ENCODE peak calls at places on chromosomes 4 and X, in nine cellular contexts. One of them, this sample, is unnamed.

GRCh38 chr4:124105212-124105611 is 607.3 kb downstream of the ANKRD50 start:
- DNase-seq in psoas muscle: no peak
- DNase-seq in mammary epithelial cell: no peak
- DNase-seq in cardiac fibroblast: peak; percentile 59
- DNase-seq in foreskin fibroblast: no peak
- DNase-seq in AG04450: no peak
- DNase-seq in NB4: no peak
- DNase-seq in bronchial epithelial cell: peak; percentile 68
- DNase-seq in uterus: no peak
- DNase-seq in this sample: peak; percentile 42

GRCh38 chr4:122636697-122637096 is 15.8 kb upstream of the IL21 start:
- DNase-seq in psoas muscle: no peak
- DNase-seq in foreskin fibroblast: peak; percentile 8
- DNase-seq in bronchial epithelial cell: no peak
- DNase-seq in uterus: no peak
- DNase-seq in AG04450: no peak
- DNase-seq in mammary epithelial cell: no peak
- DNase-seq in cardiac fibroblast: no peak
- DNase-seq in NB4: peak; percentile 45
- DNase-seq in this sample: no peak

GRCh38 chr4:136106753-136107152 is 1425.5 kb downstream of the PCDH18 start:
- DNase-seq in bronchial epithelial cell: no peak
- DNase-seq in cardiac fibroblast: no peak
- DNase-seq in uterus: no peak
- DNase-seq in AG04450: no peak
- DNase-seq in NB4: no peak
- DNase-seq in psoas muscle: no peak
- DNase-seq in mammary epithelial cell: no peak
- DNase-seq in foreskin fibroblast: no peak
- DNase-seq in this sample: no peak

GRCh38 chr4:54400802-54401201 is 171.7 kb downstream of the PDGFRA start:
- DNase-seq in cardiac fibroblast: peak; percentile 87
- DNase-seq in uterus: no peak
- DNase-seq in NB4: no peak
- DNase-seq in bronchial epithelial cell: peak; percentile 47
- DNase-seq in foreskin fibroblast: peak; percentile 62
- DNase-seq in psoas muscle: no peak
- DNase-seq in AG04450: peak; percentile 20
- DNase-seq in mammary epithelial cell: peak; percentile 69
- DNase-seq in this sample: peak; percentile 75

GRCh38 chrX:54540289-54540688 is 10.3 kb downstream of the GNL3L start:
- DNase-seq in mammary epithelial cell: no peak
- DNase-seq in psoas muscle: no peak
- DNase-seq in uterus: peak; percentile 16
- DNase-seq in NB4: no peak
- DNase-seq in AG04450: peak; percentile 20
- DNase-seq in cardiac fibroblast: peak; percentile 65
- DNase-seq in bronchial epithelial cell: no peak
- DNase-seq in foreskin fibroblast: peak; percentile 17
- DNase-seq in this sample: peak; percentile 52

GRCh38 chr4:41213563-41214157 is 682 bp downstream of the APBB2 start:
- DNase-seq in NB4: no peak
- DNase-seq in psoas muscle: peak; percentile 57
- DNase-seq in uterus: peak; percentile 29
- DNase-seq in foreskin fibroblast: no peak
- DNase-seq in mammary epithelial cell: peak; percentile 20
- DNase-seq in AG04450: no peak
- DNase-seq in bronchial epithelial cell: no peak
- DNase-seq in cardiac fibroblast: no peak
- DNase-seq in this sample: no peak

GRCh38 chr4:151029537-151029936 is 14.5 kb upstream of the LRBA start:
- DNase-seq in uterus: no peak
- DNase-seq in cardiac fibroblast: no peak
- DNase-seq in foreskin fibroblast: no peak
- DNase-seq in NB4: no peak
- DNase-seq in AG04450: no peak
- DNase-seq in mammary epithelial cell: no peak
- DNase-seq in psoas muscle: no peak
- DNase-seq in bronchial epithelial cell: no peak
- DNase-seq in this sample: no peak

GRCh38 chrX:136268051-136269048 is 17.1 kb upstream of the MAP7D3 start:
- DNase-seq in NB4: peak; percentile 60
- DNase-seq in cardiac fibroblast: peak; percentile 57
- DNase-seq in AG04450: no peak
- DNase-seq in psoas muscle: no peak
- DNase-seq in uterus: peak; percentile 44
- DNase-seq in foreskin fibroblast: no peak
- DNase-seq in mammary epithelial cell: no peak
- DNase-seq in bronchial epithelial cell: peak; percentile 26
- DNase-seq in this sample: peak; percentile 59

GRCh38 chrX:45524296-45524695 is 323.6 kb upstream of the DIPK2B start:
- DNase-seq in psoas muscle: no peak
- DNase-seq in NB4: no peak
- DNase-seq in bronchial epithelial cell: peak; percentile 67
- DNase-seq in foreskin fibroblast: no peak
- DNase-seq in uterus: no peak
- DNase-seq in AG04450: peak; percentile 20
- DNase-seq in mammary epithelial cell: peak; percentile 39
- DNase-seq in cardiac fibroblast: peak; percentile 84
- DNase-seq in this sample: peak; percentile 74

GRCh38 chr4:80306255-80306654 is 29.3 kb upstream of the CFAP299 start:
- DNase-seq in bronchial epithelial cell: peak; percentile 75
- DNase-seq in AG04450: no peak
- DNase-seq in mammary epithelial cell: peak; percentile 43
- DNase-seq in foreskin fibroblast: no peak
- DNase-seq in psoas muscle: no peak
- DNase-seq in NB4: no peak
- DNase-seq in uterus: no peak
- DNase-seq in cardiac fibroblast: peak; percentile 74
- DNase-seq in this sample: no peak

GRCh38 chrX:48902776-48903175 is 5.0 kb downstream of the PQBP1 start:
- DNase-seq in bronchial epithelial cell: no peak
- DNase-seq in cardiac fibroblast: no peak
- DNase-seq in foreskin fibroblast: no peak
- DNase-seq in uterus: no peak
- DNase-seq in NB4: no peak
- DNase-seq in mammary epithelial cell: no peak
- DNase-seq in psoas muscle: no peak
- DNase-seq in AG04450: no peak
- DNase-seq in this sample: no peak

GRCh38 chr4:71009796-71010588 is 16.5 kb downstream of the DCK start:
- DNase-seq in AG04450: no peak
- DNase-seq in cardiac fibroblast: peak; percentile 70
- DNase-seq in NB4: peak; percentile 51
- DNase-seq in foreskin fibroblast: no peak
- DNase-seq in mammary epithelial cell: peak; percentile 41
- DNase-seq in uterus: no peak
- DNase-seq in bronchial epithelial cell: peak; percentile 54
- DNase-seq in psoas muscle: no peak
- DNase-seq in this sample: peak; percentile 74

GRCh38 chrX:10677490-10677889 is 57.1 kb upstream of the MID1 start:
- DNase-seq in foreskin fibroblast: no peak
- DNase-seq in NB4: no peak
- DNase-seq in bronchial epithelial cell: no peak
- DNase-seq in uterus: peak; percentile 24
- DNase-seq in mammary epithelial cell: no peak
- DNase-seq in AG04450: no peak
- DNase-seq in psoas muscle: peak; percentile 47
- DNase-seq in cardiac fibroblast: no peak
- DNase-seq in this sample: peak; percentile 17

GRCh38 chr4:101670897-101671296 is 119.6 kb upstream of the BANK1 start:
- DNase-seq in NB4: no peak
- DNase-seq in foreskin fibroblast: no peak
- DNase-seq in mammary epithelial cell: no peak
- DNase-seq in cardiac fibroblast: no peak
- DNase-seq in bronchial epithelial cell: no peak
- DNase-seq in AG04450: no peak
- DNase-seq in uterus: no peak
- DNase-seq in psoas muscle: peak; percentile 54
- DNase-seq in this sample: peak; percentile 40

GRCh38 chr4:133263082-133263481 is 114.0 kb downstream of the PCDH10 start:
- DNase-seq in mammary epithelial cell: no peak
- DNase-seq in foreskin fibroblast: no peak
- DNase-seq in psoas muscle: no peak
- DNase-seq in cardiac fibroblast: no peak
- DNase-seq in bronchial epithelial cell: no peak
- DNase-seq in uterus: no peak
- DNase-seq in NB4: no peak
- DNase-seq in AG04450: no peak
- DNase-seq in this sample: no peak

GRCh38 chrX:1912193-1912592 is 297.3 kb downstream of the ASMT start:
- DNase-seq in bronchial epithelial cell: no peak
- DNase-seq in mammary epithelial cell: no peak
- DNase-seq in uterus: no peak
- DNase-seq in foreskin fibroblast: no peak
- DNase-seq in AG04450: no peak
- DNase-seq in cardiac fibroblast: no peak
- DNase-seq in psoas muscle: no peak
- DNase-seq in NB4: no peak
- DNase-seq in this sample: no peak

GRCh38 chr4:5632571-5632970 is 75.8 kb downstream of the EVC2 start:
- DNase-seq in psoas muscle: no peak
- DNase-seq in bronchial epithelial cell: no peak
- DNase-seq in uterus: no peak
- DNase-seq in foreskin fibroblast: no peak
- DNase-seq in AG04450: no peak
- DNase-seq in NB4: no peak
- DNase-seq in mammary epithelial cell: no peak
- DNase-seq in cardiac fibroblast: no peak
- DNase-seq in this sample: no peak

GRCh38 chr4:76950846-76951321 is 1.3 kb downstream of the SEPTIN11 start:
- DNase-seq in psoas muscle: no peak
- DNase-seq in NB4: peak; percentile 34
- DNase-seq in mammary epithelial cell: peak; percentile 71
- DNase-seq in bronchial epithelial cell: peak; percentile 17
- DNase-seq in AG04450: no peak
- DNase-seq in foreskin fibroblast: no peak
- DNase-seq in cardiac fibroblast: peak; percentile 59
- DNase-seq in uterus: no peak
- DNase-seq in this sample: peak; percentile 57

GRCh38 chr4:97987019-97987648 is 156.1 kb downstream of the STPG2 start:
- DNase-seq in AG04450: no peak
- DNase-seq in bronchial epithelial cell: peak; percentile 60
- DNase-seq in foreskin fibroblast: no peak
- DNase-seq in uterus: no peak
- DNase-seq in NB4: peak; percentile 49
- DNase-seq in mammary epithelial cell: peak; percentile 26
- DNase-seq in cardiac fibroblast: peak; percentile 57
- DNase-seq in psoas muscle: no peak
- DNase-seq in this sample: peak; percentile 17

GRCh38 chr4:6855692-6856297 is 53.8 kb upstream of the TBC1D14 start:
- DNase-seq in mammary epithelial cell: no peak
- DNase-seq in cardiac fibroblast: peak; percentile 68
- DNase-seq in AG04450: peak; percentile 74
- DNase-seq in NB4: peak; percentile 71
- DNase-seq in psoas muscle: no peak
- DNase-seq in foreskin fibroblast: peak; percentile 54
- DNase-seq in bronchial epithelial cell: peak; percentile 54
- DNase-seq in uterus: no peak
- DNase-seq in this sample: peak; percentile 71

GRCh38 chrX:123424546-123424945 is 240.5 kb downstream of the GRIA3 start:
- DNase-seq in NB4: no peak
- DNase-seq in psoas muscle: no peak
- DNase-seq in mammary epithelial cell: peak; percentile 62
- DNase-seq in uterus: no peak
- DNase-seq in foreskin fibroblast: peak; percentile 49
- DNase-seq in bronchial epithelial cell: peak; percentile 72
- DNase-seq in AG04450: no peak
- DNase-seq in cardiac fibroblast: peak; percentile 61
- DNase-seq in this sample: peak; percentile 64

GRCh38 chr4:74449571-74450297 is 4.8 kb downstream of the AREG start:
- DNase-seq in mammary epithelial cell: peak; percentile 69
- DNase-seq in NB4: no peak
- DNase-seq in AG04450: no peak
- DNase-seq in psoas muscle: no peak
- DNase-seq in bronchial epithelial cell: peak; percentile 76
- DNase-seq in cardiac fibroblast: peak; percentile 71
- DNase-seq in uterus: no peak
- DNase-seq in foreskin fibroblast: no peak
- DNase-seq in this sample: no peak

GRCh38 chr4:155954118-155954503 is 445 bp upstream of the CTSO start:
- DNase-seq in NB4: no peak
- DNase-seq in cardiac fibroblast: no peak
- DNase-seq in foreskin fibroblast: no peak
- DNase-seq in AG04450: no peak
- DNase-seq in mammary epithelial cell: no peak
- DNase-seq in bronchial epithelial cell: no peak
- DNase-seq in psoas muscle: no peak
- DNase-seq in uterus: no peak
- DNase-seq in this sample: no peak
- H3K4me3 ChIP-seq in NB4: peak overlapping the region; percentile 32
- H3K4me3 ChIP-seq in cardiac fibroblast: peak overlapping the region; percentile 72
- H3K4me3 ChIP-seq in foreskin fibroblast: peak overlapping the region; percentile 67
- H3K4me3 ChIP-seq in AG04450: peak overlapping the region; percentile 74
- H3K4me3 ChIP-seq in mammary epithelial cell: peak overlapping the region; percentile 92
- H3K4me3 ChIP-seq in bronchial epithelial cell: peak overlapping the region; percentile 92
- H3K4me3 ChIP-seq in psoas muscle: peak overlapping the region; percentile 82
- H3K4me3 ChIP-seq in uterus: peak overlapping the region; percentile 62
- H3K4me3 ChIP-seq in this sample: peak overlapping the region; percentile 82

GRCh38 chrX:115968436-115969252 is 201.9 kb upstream of the AGTR2 start:
- DNase-seq in NB4: peak; percentile 30
- DNase-seq in AG04450: no peak
- DNase-seq in foreskin fibroblast: no peak
- DNase-seq in uterus: no peak
- DNase-seq in cardiac fibroblast: peak; percentile 20
- DNase-seq in psoas muscle: peak; percentile 67
- DNase-seq in mammary epithelial cell: peak; percentile 45
- DNase-seq in bronchial epithelial cell: peak; percentile 31
- DNase-seq in this sample: peak; percentile 39
- TF ChIP-seq CTCF in NB4: no peak
- TF ChIP-seq CTCF in AG04450: no peak
- TF ChIP-seq CTCF in foreskin fibroblast: no peak
- TF ChIP-seq CTCF in uterus: no peak
- TF ChIP-seq CTCF in cardiac fibroblast: no peak
- TF ChIP-seq CTCF in psoas muscle: no peak
- TF ChIP-seq CTCF in mammary epithelial cell: no peak
- TF ChIP-seq CTCF in bronchial epithelial cell: peak; percentile 22
- TF ChIP-seq CTCF in this sample: peak; percentile 10

GRCh38 chr4:173528378-173529321 is 1.4 kb downstream of the HAND2 start:
- DNase-seq in bronchial epithelial cell: no peak
- DNase-seq in cardiac fibroblast: peak; percentile 50
- DNase-seq in NB4: no peak
- DNase-seq in psoas muscle: peak; percentile 39
- DNase-seq in uterus: no peak
- DNase-seq in mammary epithelial cell: no peak
- DNase-seq in AG04450: no peak
- DNase-seq in foreskin fibroblast: no peak
- DNase-seq in this sample: peak; percentile 71
- H3K4me3 ChIP-seq in bronchial epithelial cell: no peak overlapping the region
- H3K4me3 ChIP-seq in cardiac fibroblast: peak overlapping the region; percentile 70
- H3K4me3 ChIP-seq in NB4: no peak overlapping the region
- H3K4me3 ChIP-seq in psoas muscle: peak overlapping the region; percentile 58
- H3K4me3 ChIP-seq in uterus: peak overlapping the region; percentile 81
- H3K4me3 ChIP-seq in mammary epithelial cell: no peak overlapping the region
- H3K4me3 ChIP-seq in AG04450: peak overlapping the region; percentile 49
- H3K4me3 ChIP-seq in foreskin fibroblast: peak overlapping the region; percentile 54
- H3K4me3 ChIP-seq in this sample: peak overlapping the region; percentile 94

DNA sequence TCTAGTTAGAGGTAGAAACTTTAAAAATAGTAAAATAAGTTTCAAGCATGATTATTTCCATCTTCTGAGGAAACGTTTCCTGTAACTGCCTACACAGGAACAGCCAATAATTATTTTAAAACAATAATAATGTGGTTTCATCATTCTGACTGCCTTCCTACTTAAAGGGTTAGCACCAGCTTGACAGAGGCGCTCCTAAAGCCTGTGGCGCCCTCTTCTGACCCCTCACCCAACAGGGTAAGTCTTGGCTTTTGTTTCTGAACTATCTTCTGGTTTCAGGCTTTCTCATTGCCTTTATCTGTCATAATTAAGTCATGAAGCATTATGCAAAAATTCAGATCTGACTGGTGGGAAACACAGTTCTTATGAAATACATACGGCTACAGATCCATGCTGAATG is 96.7 kb downstream of the ITM2A start:
- DNase-seq in NB4: peak; percentile 63
- DNase-seq in mammary epithelial cell: no peak
- DNase-seq in AG04450: no peak
- DNase-seq in foreskin fibroblast: peak; percentile 17
- DNase-seq in cardiac fibroblast: no peak
- DNase-seq in bronchial epithelial cell: no peak
- DNase-seq in uterus: peak; percentile 19
- DNase-seq in psoas muscle: peak; percentile 52
- DNase-seq in this sample: no peak
- TF ChIP-seq CTCF in NB4: peak; percentile 41
- TF ChIP-seq CTCF in mammary epithelial cell: no peak
- TF ChIP-seq CTCF in AG04450: no peak
- TF ChIP-seq CTCF in foreskin fibroblast: no peak
- TF ChIP-seq CTCF in cardiac fibroblast: no peak
- TF ChIP-seq CTCF in bronchial epithelial cell: no peak
- TF ChIP-seq CTCF in uterus: no peak
- TF ChIP-seq CTCF in psoas muscle: peak; percentile 25
- TF ChIP-seq CTCF in this sample: no peak

This sample was measured in fibroblast of the aortic adventitia.